ENCODE peak calls at places on chromosomes 16 and 17, in five cellular contexts. One of them, this sample, is unnamed.

GRCh38 chr16:31440511-31441184 is 1.9 kb downstream of the ZNF843 start:
- DNase-seq in foreskin keratinocyte: no peak
- DNase-seq in neural progenitor cell: no peak
- DNase-seq in fibroblast of lung: no peak
- DNase-seq in progenitor cell of endocrine pancreas: no peak
- DNase-seq in this sample: no peak

GRCh38 chr17:38798614-38799500 is 499 bp downstream of the PIP4K2B start:
- DNase-seq in foreskin keratinocyte: no peak
- DNase-seq in neural progenitor cell: peak; percentile 57
- DNase-seq in fibroblast of lung: peak; percentile 58
- DNase-seq in progenitor cell of endocrine pancreas: no peak
- DNase-seq in this sample: peak; percentile 49

GRCh38 chr16:80056334-80056733 is 455.8 kb upstream of the MAF start:
- DNase-seq in foreskin keratinocyte: no peak
- DNase-seq in progenitor cell of endocrine pancreas: no peak
- DNase-seq in neural progenitor cell: no peak
- DNase-seq in fibroblast of lung: peak; percentile 36
- DNase-seq in this sample: no peak

GRCh38 chr17:38325221-38325851 is 18.4 kb downstream of the GPR179 start:
- DNase-seq in neural progenitor cell: peak; percentile 50
- DNase-seq in foreskin keratinocyte: no peak
- DNase-seq in progenitor cell of endocrine pancreas: no peak
- DNase-seq in fibroblast of lung: no peak
- DNase-seq in this sample: no peak

GRCh38 chr17:50684612-50685333 is 22.9 kb downstream of the ANKRD40 start:
- DNase-seq in fibroblast of lung: no peak
- DNase-seq in neural progenitor cell: peak; percentile 33
- DNase-seq in foreskin keratinocyte: no peak
- DNase-seq in progenitor cell of endocrine pancreas: no peak
- DNase-seq in this sample: no peak

GRCh38 chr16:19113577-19114358 is at the start of gene ITPRIPL2:
- DNase-seq in progenitor cell of endocrine pancreas: peak; percentile 29
- DNase-seq in fibroblast of lung: peak; percentile 91
- DNase-seq in foreskin keratinocyte: no peak
- DNase-seq in neural progenitor cell: peak; percentile 76
- DNase-seq in this sample: no peak

GRCh38 chr16:81987121-81987520 is 24.1 kb downstream of the SDR42E1 start:
- DNase-seq in neural progenitor cell: no peak
- DNase-seq in fibroblast of lung: no peak
- DNase-seq in foreskin keratinocyte: no peak
- DNase-seq in progenitor cell of endocrine pancreas: no peak
- DNase-seq in this sample: no peak

GRCh38 chr16:48612621-48613020 is 2.6 kb upstream of the N4BP1 start:
- DNase-seq in fibroblast of lung: no peak
- DNase-seq in neural progenitor cell: no peak
- DNase-seq in foreskin keratinocyte: no peak
- DNase-seq in progenitor cell of endocrine pancreas: no peak
- DNase-seq in this sample: no peak

GRCh38 chr16:64872101-64872500 is 249.8 kb downstream of the CDH11 start:
- DNase-seq in fibroblast of lung: no peak
- DNase-seq in foreskin keratinocyte: no peak
- DNase-seq in progenitor cell of endocrine pancreas: no peak
- DNase-seq in neural progenitor cell: no peak
- DNase-seq in this sample: no peak

GRCh38 chr17:44607836-44608690 is 48.2 kb upstream of the MEIOC start:
- DNase-seq in foreskin keratinocyte: no peak
- DNase-seq in fibroblast of lung: peak; percentile 83
- DNase-seq in progenitor cell of endocrine pancreas: peak; percentile 36
- DNase-seq in neural progenitor cell: peak; percentile 79
- DNase-seq in this sample: no peak

GRCh38 chr17:72719582-72720493 is 372.6 kb downstream of the SLC39A11 start:
- DNase-seq in fibroblast of lung: peak; percentile 93
- DNase-seq in foreskin keratinocyte: no peak
- DNase-seq in progenitor cell of endocrine pancreas: no peak
- DNase-seq in neural progenitor cell: no peak
- DNase-seq in this sample: peak; percentile 30

GRCh38 chr17:28744802-28745051 is 916 bp downstream of the TRAF4 start:
- DNase-seq in progenitor cell of endocrine pancreas: no peak
- DNase-seq in foreskin keratinocyte: no peak
- DNase-seq in fibroblast of lung: no peak
- DNase-seq in neural progenitor cell: no peak
- DNase-seq in this sample: no peak

GRCh38 chr17:66549312-66549705 is 246.9 kb downstream of the PRKCA start:
- DNase-seq in foreskin keratinocyte: no peak
- DNase-seq in neural progenitor cell: no peak
- DNase-seq in progenitor cell of endocrine pancreas: no peak
- DNase-seq in fibroblast of lung: peak; percentile 88
- DNase-seq in this sample: no peak

GRCh38 chr16:56298948-56299602 is 107.8 kb downstream of the GNAO1 start:
- DNase-seq in foreskin keratinocyte: no peak
- DNase-seq in fibroblast of lung: no peak
- DNase-seq in neural progenitor cell: peak; percentile 60
- DNase-seq in progenitor cell of endocrine pancreas: no peak
- DNase-seq in this sample: no peak

GRCh38 chr17:80195141-80195540 is 25.0 kb downstream of the SGSH start:
- DNase-seq in neural progenitor cell: no peak
- DNase-seq in fibroblast of lung: no peak
- DNase-seq in foreskin keratinocyte: no peak
- DNase-seq in progenitor cell of endocrine pancreas: no peak
- DNase-seq in this sample: no peak

GRCh38 chr17:33381201-33381600 is 88.1 kb upstream of the ASIC2 start:
- DNase-seq in foreskin keratinocyte: no peak
- DNase-seq in neural progenitor cell: peak; percentile 59
- DNase-seq in progenitor cell of endocrine pancreas: no peak
- DNase-seq in fibroblast of lung: no peak
- DNase-seq in this sample: no peak

GRCh38 chr16:50802000-50802399 is 60.1 kb downstream of the CYLD start:
- DNase-seq in fibroblast of lung: peak; percentile 69
- DNase-seq in neural progenitor cell: no peak
- DNase-seq in foreskin keratinocyte: no peak
- DNase-seq in progenitor cell of endocrine pancreas: no peak
- DNase-seq in this sample: no peak

GRCh38 chr17:38706625-38707298 is 1.7 kb downstream of the MLLT6 start:
- DNase-seq in fibroblast of lung: no peak
- DNase-seq in progenitor cell of endocrine pancreas: no peak
- DNase-seq in foreskin keratinocyte: no peak
- DNase-seq in neural progenitor cell: peak; percentile 29
- DNase-seq in this sample: no peak

GRCh38 chr17:62714016-62714777 is 86.7 kb downstream of the MRC2 start:
- DNase-seq in progenitor cell of endocrine pancreas: no peak
- DNase-seq in fibroblast of lung: peak; percentile 77
- DNase-seq in foreskin keratinocyte: no peak
- DNase-seq in neural progenitor cell: no peak
- DNase-seq in this sample: no peak

GRCh38 chr17:80035687-80035936 is at the start of gene TBC1D16:
- DNase-seq in neural progenitor cell: no peak
- DNase-seq in foreskin keratinocyte: no peak
- DNase-seq in progenitor cell of endocrine pancreas: no peak
- DNase-seq in fibroblast of lung: no peak
- DNase-seq in this sample: no peak

GRCh38 chr16:68086860-68087268 is 1.7 kb downstream of the NFATC3 start:
- DNase-seq in fibroblast of lung: peak; percentile 9
- DNase-seq in foreskin keratinocyte: no peak
- DNase-seq in neural progenitor cell: no peak
- DNase-seq in progenitor cell of endocrine pancreas: no peak
- DNase-seq in this sample: no peak

GRCh38 chr17:40086150-40087044 is 14.0 kb downstream of the NR1D1 start:
- DNase-seq in neural progenitor cell: peak; percentile 83
- DNase-seq in fibroblast of lung: no peak
- DNase-seq in progenitor cell of endocrine pancreas: peak; percentile 53
- DNase-seq in foreskin keratinocyte: no peak
- DNase-seq in this sample: peak; percentile 61

GRCh38 chr17:19645608-19646250 is 2.8 kb upstream of the ALDH3A2 start:
- DNase-seq in progenitor cell of endocrine pancreas: no peak
- DNase-seq in fibroblast of lung: peak; percentile 33
- DNase-seq in neural progenitor cell: peak; percentile 70
- DNase-seq in foreskin keratinocyte: no peak
- DNase-seq in this sample: peak; percentile 30
- TF ChIP-seq CTCF in progenitor cell of endocrine pancreas: peak; percentile 61
- TF ChIP-seq CTCF in fibroblast of lung: peak; percentile 30
- TF ChIP-seq CTCF in neural progenitor cell: peak; percentile 93
- TF ChIP-seq CTCF in foreskin keratinocyte: peak; percentile 58
- TF ChIP-seq CTCF in this sample: peak; percentile 55

GRCh38 chr16:1180772-1181714 is 28.1 kb downstream of the CACNA1H start:
- DNase-seq in progenitor cell of endocrine pancreas: no peak
- DNase-seq in neural progenitor cell: peak; percentile 73
- DNase-seq in foreskin keratinocyte: no peak
- DNase-seq in fibroblast of lung: no peak
- DNase-seq in this sample: no peak
- TF ChIP-seq CTCF in progenitor cell of endocrine pancreas: peak; percentile 20
- TF ChIP-seq CTCF in neural progenitor cell: peak; percentile 60
- TF ChIP-seq CTCF in foreskin keratinocyte: no peak
- TF ChIP-seq CTCF in fibroblast of lung: no peak
- TF ChIP-seq CTCF in this sample: no peak

GRCh38 chr17:48834973-48835372 is 4.1 kb downstream of the CALCOCO2 start:
- DNase-seq in progenitor cell of endocrine pancreas: no peak
- DNase-seq in neural progenitor cell: no peak
- DNase-seq in fibroblast of lung: no peak
- DNase-seq in foreskin keratinocyte: no peak
- DNase-seq in this sample: no peak

GRCh38 chr17:48835971-48836370 is 5.1 kb downstream of the CALCOCO2 start:
- DNase-seq in foreskin keratinocyte: no peak
- DNase-seq in fibroblast of lung: no peak
- DNase-seq in neural progenitor cell: no peak
- DNase-seq in progenitor cell of endocrine pancreas: no peak
- DNase-seq in this sample: no peak

GRCh38 chr17:48831549-48831883 is 681 bp downstream of the CALCOCO2 start:
- DNase-seq in neural progenitor cell: no peak
- DNase-seq in foreskin keratinocyte: no peak
- DNase-seq in fibroblast of lung: no peak
- DNase-seq in progenitor cell of endocrine pancreas: no peak
- DNase-seq in this sample: no peak

GRCh38 chr17:48832491-48832890 is 1.7 kb downstream of the CALCOCO2 start:
- DNase-seq in fibroblast of lung: no peak
- DNase-seq in neural progenitor cell: no peak
- DNase-seq in foreskin keratinocyte: no peak
- DNase-seq in progenitor cell of endocrine pancreas: no peak
- DNase-seq in this sample: no peak

GRCh38 chr17:48830840-48831548 is at the start of gene CALCOCO2:
- DNase-seq in progenitor cell of endocrine pancreas: peak; percentile 81
- DNase-seq in foreskin keratinocyte: peak; percentile 66
- DNase-seq in neural progenitor cell: peak; percentile 98
- DNase-seq in fibroblast of lung: peak; percentile 88
- DNase-seq in this sample: peak; percentile 87
- TF ChIP-seq CTCF in progenitor cell of endocrine pancreas: no peak
- TF ChIP-seq CTCF in foreskin keratinocyte: no peak
- TF ChIP-seq CTCF in neural progenitor cell: peak; percentile 10
- TF ChIP-seq CTCF in fibroblast of lung: no peak
- TF ChIP-seq CTCF in this sample: no peak

GRCh38 chr17:36535669-36536081 is 888 bp downstream of the PIGW start:
- DNase-seq in progenitor cell of endocrine pancreas: no peak
- DNase-seq in neural progenitor cell: no peak
- DNase-seq in fibroblast of lung: no peak
- DNase-seq in foreskin keratinocyte: no peak
- DNase-seq in this sample: no peak
- TF ChIP-seq CTCF in progenitor cell of endocrine pancreas: no peak
- TF ChIP-seq CTCF in neural progenitor cell: no peak
- TF ChIP-seq CTCF in fibroblast of lung: no peak
- TF ChIP-seq CTCF in foreskin keratinocyte: no peak
- TF ChIP-seq CTCF in this sample: no peak

GRCh38 chr16:29312835-29313558 is 93.5 kb downstream of the NPIPB11 start:
- DNase-seq in fibroblast of lung: no peak
- DNase-seq in foreskin keratinocyte: no peak
- DNase-seq in progenitor cell of endocrine pancreas: no peak
- DNase-seq in neural progenitor cell: peak; percentile 22
- DNase-seq in this sample: no peak

GRCh38 chr16:29308644-29309546 is 97.6 kb downstream of the NPIPB11 start:
- DNase-seq in neural progenitor cell: no peak
- DNase-seq in foreskin keratinocyte: no peak
- DNase-seq in fibroblast of lung: no peak
- DNase-seq in progenitor cell of endocrine pancreas: no peak
- DNase-seq in this sample: no peak

GRCh38 chr16:29311636-29312344 is 94.7 kb downstream of the NPIPB11 start:
- DNase-seq in progenitor cell of endocrine pancreas: no peak
- DNase-seq in neural progenitor cell: no peak
- DNase-seq in fibroblast of lung: no peak
- DNase-seq in foreskin keratinocyte: no peak
- DNase-seq in this sample: no peak

GRCh38 chr16:29313559-29313887 is 93.0 kb downstream of the NPIPB11 start:
- DNase-seq in neural progenitor cell: no peak
- DNase-seq in progenitor cell of endocrine pancreas: no peak
- DNase-seq in foreskin keratinocyte: no peak
- DNase-seq in fibroblast of lung: no peak
- DNase-seq in this sample: no peak

DNA sequence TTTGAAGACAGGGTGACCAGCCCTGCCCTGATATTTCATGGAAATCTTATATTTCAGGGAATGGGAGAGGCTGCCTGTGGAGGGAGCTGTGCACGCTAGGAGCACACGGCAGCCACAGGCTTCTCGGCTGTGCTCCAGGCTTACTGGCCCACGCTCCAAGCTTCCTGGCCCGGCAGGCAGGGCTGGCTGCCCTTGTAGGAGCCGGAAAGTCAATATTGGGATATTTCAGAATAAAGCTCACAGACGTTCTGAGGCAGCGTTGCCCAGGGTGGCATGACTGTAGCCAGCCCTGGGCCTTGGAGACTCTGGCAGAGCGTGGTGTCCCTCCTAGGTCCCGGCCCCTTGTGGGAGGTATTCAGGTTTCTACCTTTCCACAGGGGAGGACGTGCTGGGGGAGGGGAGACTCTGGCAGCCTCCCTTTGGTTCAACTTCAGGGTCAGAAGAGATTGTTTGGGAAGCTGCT is 95.6 kb downstream of the NPIPB11 start:
- DNase-seq in fibroblast of lung: peak; percentile 11
- DNase-seq in neural progenitor cell: no peak
- DNase-seq in progenitor cell of endocrine pancreas: no peak
- DNase-seq in foreskin keratinocyte: no peak
- DNase-seq in this sample: no peak
- TF ChIP-seq CTCF in fibroblast of lung: peak; percentile 21
- TF ChIP-seq CTCF in neural progenitor cell: no peak
- TF ChIP-seq CTCF in progenitor cell of endocrine pancreas: no peak
- TF ChIP-seq CTCF in foreskin keratinocyte: peak; percentile 7
- TF ChIP-seq CTCF in this sample: no peak

GRCh38 chr16:30379165-30379783 is 3.1 kb downstream of the SEPTIN1 start:
- DNase-seq in neural progenitor cell: no peak
- DNase-seq in foreskin keratinocyte: no peak
- DNase-seq in progenitor cell of endocrine pancreas: no peak
- DNase-seq in fibroblast of lung: no peak
- DNase-seq in this sample: no peak
- TF ChIP-seq CTCF in neural progenitor cell: no peak
- TF ChIP-seq CTCF in foreskin keratinocyte: peak; percentile 11
- TF ChIP-seq CTCF in progenitor cell of endocrine pancreas: peak; percentile 16
- TF ChIP-seq CTCF in fibroblast of lung: no peak
- TF ChIP-seq CTCF in this sample: no peak

DNA sequence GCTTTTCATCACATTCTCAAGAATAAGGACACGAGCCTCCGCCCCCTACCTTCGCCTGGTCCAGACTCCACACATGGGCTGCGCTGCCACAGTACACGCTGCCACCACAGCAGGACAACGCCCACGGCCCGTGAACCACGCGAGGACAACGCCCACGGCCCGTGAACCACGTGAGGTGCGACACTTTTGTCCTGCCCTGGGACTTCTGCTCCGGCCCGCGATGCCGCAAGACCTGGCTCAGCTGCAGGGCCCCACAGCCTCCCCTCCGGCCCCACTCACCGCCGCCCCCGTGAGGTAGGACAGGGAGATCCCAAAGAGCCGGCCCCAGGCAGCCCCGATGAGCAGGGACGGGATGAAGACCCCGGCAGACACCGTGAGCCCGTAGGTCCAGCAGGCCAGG is 5.9 kb upstream of the CCDC154 start:
- DNase-seq in neural progenitor cell: no peak
- DNase-seq in progenitor cell of endocrine pancreas: no peak
- DNase-seq in foreskin keratinocyte: no peak
- DNase-seq in fibroblast of lung: no peak
- DNase-seq in this sample: no peak
- TF ChIP-seq CTCF in neural progenitor cell: no peak
- TF ChIP-seq CTCF in progenitor cell of endocrine pancreas: no peak
- TF ChIP-seq CTCF in foreskin keratinocyte: peak; percentile 25
- TF ChIP-seq CTCF in fibroblast of lung: no peak
- TF ChIP-seq CTCF in this sample: no peak

GRCh38 chr16:66580605-66581209 is 1.4 kb downstream of the CMTM2 start:
- DNase-seq in foreskin keratinocyte: peak; percentile 66
- DNase-seq in neural progenitor cell: peak; percentile 54
- DNase-seq in fibroblast of lung: peak; percentile 88
- DNase-seq in progenitor cell of endocrine pancreas: no peak
- DNase-seq in this sample: no peak
- TF ChIP-seq CTCF in foreskin keratinocyte: peak; percentile 57
- TF ChIP-seq CTCF in neural progenitor cell: no peak
- TF ChIP-seq CTCF in fibroblast of lung: no peak
- TF ChIP-seq CTCF in progenitor cell of endocrine pancreas: no peak
- TF ChIP-seq CTCF in this sample: no peak